ENCODE peak calls at places on chromosomes 7 and 10, in six cellular contexts. F is AG04450, Z is OCI-LY7, Q is HCT116, H is lower lobe of right lung, V is PC-9. X is an unnamed sample.

GRCh38 chr10:17375936-17376584 is 78.3 kb downstream of the ST8SIA6 start:
- DNase-seq in F (no peak), Z (peak), Q (no peak), H (no peak), V (no peak), X (no peak)

GRCh38 chr10:89086801-89087513 is 96.4 kb downstream of the FAS start:
- DNase-seq in F (peak), Z (peak), Q (no peak), H (peak), V (no peak), X (no peak)

GRCh38 chr7:105073143-105073542 is 59.1 kb downstream of the KMT2E start:
- DNase-seq in F (no peak), Z (no peak), Q (no peak), H (no peak), V (no peak), X (no peak)

GRCh38 chr10:123538401-123539320 is 127.5 kb upstream of the GPR26 start:
- DNase-seq in F (no peak), Z (no peak), Q (no peak), H (no peak), V (no peak), X (no peak)

GRCh38 chr7:123624527-123625183 is 23.0 kb downstream of the ASB15 start:
- DNase-seq in F (no peak), Z (peak), Q (no peak), H (peak), V (peak), X (no peak)

GRCh38 chr10:116721991-116722392 is 20.4 kb downstream of the HSPA12A start:
- DNase-seq in F (no peak), Z (no peak), Q (no peak), H (no peak), V (no peak), X (no peak)

GRCh38 chr10:127908106-127908957 is 1.4 kb downstream of the PTPRE start:
- DNase-seq in F (no peak), Z (no peak), Q (peak), H (no peak), V (peak), X (no peak)

GRCh38 chr10:50295367-50295766 is 44.1 kb upstream of the ASAH2 start:
- DNase-seq in F (no peak), Z (no peak), Q (no peak), H (no peak), V (no peak), X (no peak)

GRCh38 chr7:77606561-77606960 is 69.5 kb downstream of the PTPN12 start:
- DNase-seq in F (no peak), Z (no peak), Q (no peak), H (no peak), V (no peak), X (no peak)

GRCh38 chr7:143372070-143372469 is 9.1 kb upstream of the ZYX start:
- DNase-seq in F (no peak), Z (peak), Q (no peak), H (peak), V (peak), X (no peak)

GRCh38 chr7:140364819-140365218 is 33.5 kb downstream of the SLC37A3 start:
- DNase-seq in F (no peak), Z (no peak), Q (no peak), H (no peak), V (no peak), X (no peak)

GRCh38 chr10:73653701-73654100 is 2.1 kb downstream of the SYNPO2L start:
- DNase-seq in F (no peak), Z (peak), Q (no peak), H (no peak), V (no peak), X (no peak)

GRCh38 chr7:107659666-107660065 is 962 bp upstream of the SLC26A4 start:
- DNase-seq in F (peak), Z (no peak), Q (peak), H (no peak), V (no peak), X (no peak)

GRCh38 chr7:37728747-37729146 is 45.2 kb downstream of the GPR141 start:
- DNase-seq in F (no peak), Z (no peak), Q (no peak), H (no peak), V (no peak), X (no peak)

GRCh38 chr7:17095001-17095574 is 203.4 kb upstream of the AHR start:
- DNase-seq in F (no peak), Z (no peak), Q (no peak), H (no peak), V (peak), X (peak)

GRCh38 chr7:69360913-69361312 is 237.4 kb upstream of the AUTS2 start:
- DNase-seq in F (no peak), Z (no peak), Q (no peak), H (no peak), V (no peak), X (no peak)
- TF ChIP-seq CTCF in F (no peak), Z (no peak), Q (no peak), H (no peak), V (no peak), X (no peak)

GRCh38 chr7:121879544-121879943 is 6.6 kb downstream of the PTPRZ1 start:
- DNase-seq in F (no peak), Z (no peak), Q (no peak), H (no peak), V (no peak), X (no peak)
- H3K4me3 ChIP-seq in F (no peak), Z (no peak), Q (no peak), H (no peak), V (no peak), X (no peak)

GRCh38 chr10:67306588-67307205 is 380.9 kb downstream of the LRRTM3 start:
- DNase-seq in F (no peak), Z (peak), Q (peak), H (no peak), V (no peak), X (peak)
- TF ChIP-seq CTCF in F (peak), Z (peak), Q (peak), H (peak), V (peak), X (peak)

GRCh38 chr7:131878777-131879176 is 322.3 kb upstream of the PODXL start:
- DNase-seq in F (no peak), Z (no peak), Q (no peak), H (no peak), V (no peak), X (no peak)

GRCh38 chr7:131882321-131882720 is 325.9 kb upstream of the PODXL start:
- DNase-seq in F (no peak), Z (no peak), Q (no peak), H (no peak), V (no peak), X (no peak)

GRCh38 chr7:131883769-131884168 is 327.3 kb upstream of the PODXL start:
- DNase-seq in F (no peak), Z (no peak), Q (no peak), H (no peak), V (no peak), X (no peak)

GRCh38 chr7:131879424-131879823 is 323.0 kb upstream of the PODXL start:
- DNase-seq in F (no peak), Z (no peak), Q (no peak), H (no peak), V (no peak), X (no peak)

DNA sequence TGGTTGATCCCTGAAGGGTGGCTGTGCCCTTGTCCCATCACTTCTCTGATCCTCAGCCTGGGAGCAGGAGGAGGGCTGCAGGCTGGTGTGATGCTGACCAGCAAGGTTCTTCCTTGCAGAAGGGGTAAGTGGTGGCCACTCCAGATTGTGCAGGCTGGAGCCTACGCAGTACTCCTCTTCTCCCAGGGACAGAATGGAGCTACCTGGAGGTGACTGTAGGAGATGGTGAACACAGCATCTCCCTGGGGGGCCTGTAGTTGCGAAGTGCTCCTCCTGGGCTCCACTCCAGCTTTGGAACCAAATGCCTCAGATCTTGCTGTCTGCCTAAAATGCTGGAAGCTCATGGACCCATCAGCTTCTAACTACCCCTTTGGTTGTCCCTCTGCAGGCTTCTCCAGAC is 323.6 kb upstream of the PODXL start:
- DNase-seq in F (no peak), Z (no peak), Q (no peak), H (no peak), V (no peak), X (no peak)
- H3K4me3 ChIP-seq in F (no peak), Z (no peak), Q (no peak), H (no peak), V (no peak), X (no peak)

DNA sequence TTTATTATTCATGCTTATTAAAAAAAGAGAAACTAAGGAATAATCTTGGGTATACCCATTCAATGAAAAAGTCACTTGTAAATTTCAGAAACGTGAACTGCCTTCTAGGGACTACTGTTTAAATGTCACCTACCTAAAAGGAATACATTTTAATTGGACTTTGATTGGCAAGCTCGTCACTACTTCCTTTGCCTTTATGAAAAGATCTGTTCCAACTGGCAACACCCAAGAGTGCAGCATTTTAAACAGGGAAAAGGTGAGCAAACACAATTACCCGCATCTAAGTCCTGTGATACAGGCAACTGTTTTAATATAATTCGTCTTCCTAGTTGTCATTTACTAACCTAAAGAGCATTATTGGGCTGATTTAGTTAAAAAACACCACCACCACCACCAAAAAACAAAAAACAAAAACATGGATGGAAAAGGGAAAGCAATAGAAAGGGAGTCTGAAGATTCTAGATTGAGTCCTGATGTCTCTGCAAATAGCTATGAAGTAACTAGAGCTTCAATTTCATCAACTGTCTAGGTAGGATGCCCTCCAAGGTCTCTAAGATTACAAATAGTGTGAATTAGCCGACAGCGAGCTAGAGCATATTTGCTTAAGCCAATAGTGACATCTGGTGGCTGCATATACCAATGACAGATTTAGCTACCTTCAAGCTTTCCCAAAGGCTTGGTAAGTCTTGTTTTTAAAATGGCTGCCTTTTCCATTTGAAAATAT is 33.8 kb upstream of the ICA1 start:
- DNase-seq in F (peak), Z (peak), Q (peak), H (no peak), V (peak), X (peak)
- TF ChIP-seq CTCF in F (peak), Z (peak), Q (peak), H (peak), V (peak), X (peak)

GRCh38 chr10:11678074-11678793 is 63.9 kb upstream of the ECHDC3 start:
- DNase-seq in F (no peak), Z (peak), Q (no peak), H (peak), V (no peak), X (no peak)
- H3K4me3 ChIP-seq in F (no peak), Z (peak), Q (no peak), H (no peak), V (no peak), X (no peak)

DNA sequence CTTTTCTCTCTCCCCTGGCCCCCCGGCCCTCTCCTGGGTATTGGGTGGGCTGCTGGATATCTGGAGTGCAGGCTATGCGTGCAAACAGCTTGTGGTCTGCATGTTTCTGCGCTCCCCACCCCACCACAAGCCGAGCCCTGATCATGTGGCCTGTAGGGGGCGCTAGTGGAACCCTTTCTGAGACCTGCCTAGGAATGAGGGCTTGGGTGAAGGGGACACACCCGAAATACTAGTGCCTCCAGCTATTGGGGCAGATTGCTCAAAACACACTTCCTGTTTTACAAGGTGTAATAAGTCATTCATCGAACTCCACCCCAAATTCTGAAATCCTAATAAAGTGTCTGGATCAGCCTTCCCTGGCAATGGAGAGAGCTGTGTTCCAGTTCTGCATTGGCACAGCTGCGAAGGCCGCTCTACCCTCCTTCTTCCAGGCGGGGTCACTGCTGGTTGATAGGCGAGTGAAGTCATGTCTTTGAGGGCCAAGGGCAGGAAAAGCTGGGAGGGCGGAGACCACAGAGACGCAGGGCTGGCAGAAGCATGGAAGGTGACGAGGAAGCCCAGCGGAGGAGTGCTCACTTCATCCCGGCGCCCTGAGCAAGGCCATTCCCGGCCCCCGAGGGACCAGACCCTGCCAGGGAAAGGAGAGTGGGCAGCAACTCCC is 19.8 kb upstream of the PRRT4 start:
- DNase-seq in F (no peak), Z (peak), Q (peak), H (peak), V (peak), X (no peak)
- TF ChIP-seq CTCF in F (peak), Z (peak), Q (peak), H (peak), V (peak), X (peak)